ENCODE peak calls at places on chromosome 9, in eight cellular contexts. One of them, this sample, is unnamed.
A peak's percentile ranks its signal among the peaks of the same experiment; 100 is the strongest.

GRCh38 chr9:93588641-93589609 is 12.5 kb downstream of the PHF2 start:
- DNase-seq in left ventricle myocardium inferior: no peak
- DNase-seq in epithelial cell of esophagus: no peak
- DNase-seq in GM06990: no peak
- DNase-seq in A549: no peak
- DNase-seq in OCI-LY7: no peak
- DNase-seq in neuronal stem cell: no peak
- DNase-seq in prostate gland: no peak
- DNase-seq in this sample: peak; percentile 38

GRCh38 chr9:135907006-135907434 is 326 bp downstream of the CAMSAP1 start:
- DNase-seq in left ventricle myocardium inferior: peak; percentile 36
- DNase-seq in OCI-LY7: no peak
- DNase-seq in neuronal stem cell: peak; percentile 61
- DNase-seq in prostate gland: no peak
- DNase-seq in epithelial cell of esophagus: no peak
- DNase-seq in GM06990: peak; percentile 60
- DNase-seq in A549: no peak
- DNase-seq in this sample: no peak

GRCh38 chr9:135563858-135564257 is 2.3 kb downstream of the PAEP start:
- DNase-seq in neuronal stem cell: no peak
- DNase-seq in epithelial cell of esophagus: no peak
- DNase-seq in GM06990: no peak
- DNase-seq in A549: no peak
- DNase-seq in left ventricle myocardium inferior: no peak
- DNase-seq in prostate gland: no peak
- DNase-seq in OCI-LY7: no peak
- DNase-seq in this sample: no peak

GRCh38 chr9:109817146-109817845 is 37.3 kb downstream of the PALM2AKAP2 start:
- DNase-seq in prostate gland: no peak
- DNase-seq in left ventricle myocardium inferior: no peak
- DNase-seq in A549: no peak
- DNase-seq in GM06990: no peak
- DNase-seq in neuronal stem cell: no peak
- DNase-seq in epithelial cell of esophagus: peak; percentile 65
- DNase-seq in OCI-LY7: no peak
- DNase-seq in this sample: no peak

GRCh38 chr9:34179528-34180138 is 790 bp downstream of the UBAP1 start:
- DNase-seq in left ventricle myocardium inferior: no peak
- DNase-seq in A549: peak; percentile 58
- DNase-seq in neuronal stem cell: no peak
- DNase-seq in epithelial cell of esophagus: peak; percentile 61
- DNase-seq in GM06990: no peak
- DNase-seq in OCI-LY7: no peak
- DNase-seq in prostate gland: peak; percentile 7
- DNase-seq in this sample: no peak

GRCh38 chr9:135471751-135472640 is 7.6 kb upstream of the PPP1R26 start:
- DNase-seq in prostate gland: no peak
- DNase-seq in OCI-LY7: no peak
- DNase-seq in epithelial cell of esophagus: no peak
- DNase-seq in left ventricle myocardium inferior: no peak
- DNase-seq in GM06990: no peak
- DNase-seq in neuronal stem cell: peak; percentile 84
- DNase-seq in A549: no peak
- DNase-seq in this sample: no peak

GRCh38 chr9:105204416-105204815 is 40.0 kb upstream of the SLC44A1 start:
- DNase-seq in OCI-LY7: no peak
- DNase-seq in A549: no peak
- DNase-seq in neuronal stem cell: no peak
- DNase-seq in prostate gland: no peak
- DNase-seq in left ventricle myocardium inferior: no peak
- DNase-seq in GM06990: no peak
- DNase-seq in epithelial cell of esophagus: no peak
- DNase-seq in this sample: no peak

GRCh38 chr9:126376311-126376902 is 49.8 kb downstream of the MVB12B start:
- DNase-seq in OCI-LY7: no peak
- DNase-seq in A549: no peak
- DNase-seq in epithelial cell of esophagus: no peak
- DNase-seq in GM06990: no peak
- DNase-seq in prostate gland: no peak
- DNase-seq in left ventricle myocardium inferior: no peak
- DNase-seq in neuronal stem cell: peak; percentile 35
- DNase-seq in this sample: no peak

GRCh38 chr9:134346151-134346550 is 19.9 kb downstream of the RXRA start:
- DNase-seq in A549: no peak
- DNase-seq in epithelial cell of esophagus: no peak
- DNase-seq in neuronal stem cell: no peak
- DNase-seq in left ventricle myocardium inferior: no peak
- DNase-seq in prostate gland: no peak
- DNase-seq in GM06990: no peak
- DNase-seq in OCI-LY7: no peak
- DNase-seq in this sample: no peak

GRCh38 chr9:133754187-133754586 is 16.0 kb upstream of the SARDH start:
- DNase-seq in left ventricle myocardium inferior: no peak
- DNase-seq in prostate gland: no peak
- DNase-seq in GM06990: no peak
- DNase-seq in epithelial cell of esophagus: no peak
- DNase-seq in neuronal stem cell: no peak
- DNase-seq in OCI-LY7: no peak
- DNase-seq in A549: no peak
- DNase-seq in this sample: peak; percentile 31

GRCh38 chr9:109101810-109102209 is 17.9 kb downstream of the TMEM245 start:
- DNase-seq in left ventricle myocardium inferior: no peak
- DNase-seq in OCI-LY7: peak; percentile 37
- DNase-seq in A549: no peak
- DNase-seq in GM06990: peak; percentile 60
- DNase-seq in epithelial cell of esophagus: peak; percentile 94
- DNase-seq in prostate gland: peak; percentile 73
- DNase-seq in neuronal stem cell: no peak
- DNase-seq in this sample: no peak

GRCh38 chr9:115673599-115673998 is 480.0 kb upstream of the PAPPA start:
- DNase-seq in prostate gland: no peak
- DNase-seq in A549: no peak
- DNase-seq in left ventricle myocardium inferior: no peak
- DNase-seq in neuronal stem cell: no peak
- DNase-seq in OCI-LY7: no peak
- DNase-seq in GM06990: no peak
- DNase-seq in epithelial cell of esophagus: peak; percentile 30
- DNase-seq in this sample: peak; percentile 53

GRCh38 chr9:92147030-92147853 is 32.0 kb upstream of the SPTLC1 start:
- DNase-seq in OCI-LY7: no peak
- DNase-seq in epithelial cell of esophagus: peak; percentile 89
- DNase-seq in GM06990: no peak
- DNase-seq in prostate gland: no peak
- DNase-seq in A549: peak; percentile 51
- DNase-seq in left ventricle myocardium inferior: peak; percentile 43
- DNase-seq in neuronal stem cell: no peak
- DNase-seq in this sample: no peak

GRCh38 chr9:132647355-132647754 is 22.4 kb downstream of the DDX31 start:
- DNase-seq in OCI-LY7: no peak
- DNase-seq in A549: no peak
- DNase-seq in prostate gland: no peak
- DNase-seq in neuronal stem cell: no peak
- DNase-seq in left ventricle myocardium inferior: no peak
- DNase-seq in GM06990: no peak
- DNase-seq in epithelial cell of esophagus: peak; percentile 44
- DNase-seq in this sample: no peak
- H3K4me3 ChIP-seq in OCI-LY7: no peak overlapping the region
- H3K4me3 ChIP-seq in A549: no peak overlapping the region
- H3K4me3 ChIP-seq in prostate gland: no peak overlapping the region
- H3K4me3 ChIP-seq in neuronal stem cell: no peak overlapping the region
- H3K4me3 ChIP-seq in left ventricle myocardium inferior: no peak overlapping the region
- H3K4me3 ChIP-seq in GM06990: no peak overlapping the region
- H3K4me3 ChIP-seq in epithelial cell of esophagus: no peak overlapping the region
- H3K4me3 ChIP-seq in this sample: no peak overlapping the region

DNA sequence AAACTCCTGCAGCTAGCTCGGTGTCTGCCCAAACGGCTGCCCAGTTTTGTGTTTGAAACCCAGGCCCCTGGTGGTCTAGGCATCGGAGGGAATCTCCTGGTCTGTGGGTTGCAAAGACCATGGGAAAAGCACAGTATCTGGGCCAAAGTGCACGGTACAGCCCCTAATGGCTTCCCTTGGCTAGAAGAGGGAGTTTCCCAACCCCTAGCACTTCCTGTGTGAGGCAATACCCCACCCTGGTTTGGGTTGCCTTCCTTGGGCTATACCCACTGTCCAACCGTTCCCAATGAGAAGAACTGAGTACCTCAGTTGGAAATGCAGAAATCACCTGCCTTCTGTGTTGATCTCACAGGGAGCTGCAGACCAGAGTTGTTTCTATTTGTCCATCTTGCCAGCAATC is 41.8 kb downstream of the CAVIN4 start:
- DNase-seq in GM06990: no peak
- DNase-seq in left ventricle myocardium inferior: no peak
- DNase-seq in A549: no peak
- DNase-seq in epithelial cell of esophagus: no peak
- DNase-seq in prostate gland: no peak
- DNase-seq in neuronal stem cell: no peak
- DNase-seq in OCI-LY7: no peak
- DNase-seq in this sample: no peak
- H3K4me3 ChIP-seq in GM06990: no peak overlapping the region
- H3K4me3 ChIP-seq in left ventricle myocardium inferior: no peak overlapping the region
- H3K4me3 ChIP-seq in A549: no peak overlapping the region
- H3K4me3 ChIP-seq in epithelial cell of esophagus: no peak overlapping the region
- H3K4me3 ChIP-seq in prostate gland: no peak overlapping the region
- H3K4me3 ChIP-seq in neuronal stem cell: no peak overlapping the region
- H3K4me3 ChIP-seq in OCI-LY7: no peak overlapping the region
- H3K4me3 ChIP-seq in this sample: no peak overlapping the region

GRCh38 chr9:137296214-137297059 is 5.6 kb downstream of the NRARP start:
- DNase-seq in GM06990: no peak
- DNase-seq in neuronal stem cell: no peak
- DNase-seq in A549: no peak
- DNase-seq in epithelial cell of esophagus: peak; percentile 38
- DNase-seq in OCI-LY7: no peak
- DNase-seq in left ventricle myocardium inferior: peak; percentile 73
- DNase-seq in prostate gland: no peak
- DNase-seq in this sample: no peak

GRCh38 chr9:137293482-137294090 is 8.5 kb downstream of the NRARP start:
- DNase-seq in left ventricle myocardium inferior: no peak
- DNase-seq in GM06990: no peak
- DNase-seq in neuronal stem cell: no peak
- DNase-seq in prostate gland: no peak
- DNase-seq in OCI-LY7: no peak
- DNase-seq in A549: no peak
- DNase-seq in epithelial cell of esophagus: no peak
- DNase-seq in this sample: no peak

GRCh38 chr9:137295313-137296213 is 6.5 kb downstream of the NRARP start:
- DNase-seq in A549: peak; percentile 84
- DNase-seq in neuronal stem cell: peak; percentile 62
- DNase-seq in GM06990: peak; percentile 65
- DNase-seq in epithelial cell of esophagus: peak; percentile 36
- DNase-seq in OCI-LY7: peak; percentile 61
- DNase-seq in prostate gland: no peak
- DNase-seq in left ventricle myocardium inferior: no peak
- DNase-seq in this sample: no peak

GRCh38 chr9:137294091-137294683 is 7.9 kb downstream of the NRARP start:
- DNase-seq in epithelial cell of esophagus: peak; percentile 81
- DNase-seq in GM06990: no peak
- DNase-seq in neuronal stem cell: no peak
- DNase-seq in prostate gland: no peak
- DNase-seq in left ventricle myocardium inferior: no peak
- DNase-seq in OCI-LY7: peak; percentile 67
- DNase-seq in A549: peak; percentile 72
- DNase-seq in this sample: no peak

DNA sequence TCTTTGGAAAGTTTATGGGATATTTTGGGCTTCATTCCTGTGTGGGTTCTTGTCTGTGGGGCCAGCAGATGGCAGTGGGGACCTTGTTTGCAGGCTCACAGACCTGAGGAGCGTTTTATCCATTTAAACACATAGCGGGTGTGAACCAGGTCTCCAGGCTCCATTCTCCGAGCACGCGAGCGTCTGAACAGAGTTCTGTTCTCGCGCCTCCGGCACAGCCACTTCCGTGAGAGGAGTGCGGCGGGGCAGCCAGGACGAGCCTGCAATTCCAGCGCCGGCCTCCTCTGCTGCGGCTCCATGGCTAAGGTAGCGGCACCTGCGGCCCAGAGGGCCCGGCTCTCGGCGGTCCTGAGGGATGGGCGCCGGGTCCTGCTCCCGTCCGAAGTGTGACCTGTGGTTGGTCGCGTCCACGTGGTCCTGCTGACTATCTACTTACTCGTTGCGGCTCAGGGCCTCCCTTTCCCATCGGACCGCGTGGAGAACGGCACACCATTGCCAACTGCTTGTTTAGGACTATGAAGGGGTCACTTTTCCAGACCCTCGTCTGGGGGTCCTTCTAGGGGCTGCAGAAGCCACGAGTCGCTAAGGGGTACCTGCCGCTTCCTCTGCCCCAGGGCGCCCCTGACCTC is 7.3 kb downstream of the NRARP start:
- DNase-seq in GM06990: no peak
- DNase-seq in OCI-LY7: no peak
- DNase-seq in neuronal stem cell: no peak
- DNase-seq in epithelial cell of esophagus: peak; percentile 51
- DNase-seq in A549: no peak
- DNase-seq in left ventricle myocardium inferior: no peak
- DNase-seq in prostate gland: no peak
- DNase-seq in this sample: no peak
- H3K4me3 ChIP-seq in GM06990: peak overlapping the region; percentile 32
- H3K4me3 ChIP-seq in OCI-LY7: peak overlapping the region; percentile 7
- H3K4me3 ChIP-seq in neuronal stem cell: peak overlapping the region; percentile 46
- H3K4me3 ChIP-seq in epithelial cell of esophagus: no peak overlapping the region
- H3K4me3 ChIP-seq in A549: peak overlapping the region; percentile 88
- H3K4me3 ChIP-seq in left ventricle myocardium inferior: peak overlapping the region; percentile 63
- H3K4me3 ChIP-seq in prostate gland: peak overlapping the region; percentile 31
- H3K4me3 ChIP-seq in this sample: peak overlapping the region; percentile 44

DNA sequence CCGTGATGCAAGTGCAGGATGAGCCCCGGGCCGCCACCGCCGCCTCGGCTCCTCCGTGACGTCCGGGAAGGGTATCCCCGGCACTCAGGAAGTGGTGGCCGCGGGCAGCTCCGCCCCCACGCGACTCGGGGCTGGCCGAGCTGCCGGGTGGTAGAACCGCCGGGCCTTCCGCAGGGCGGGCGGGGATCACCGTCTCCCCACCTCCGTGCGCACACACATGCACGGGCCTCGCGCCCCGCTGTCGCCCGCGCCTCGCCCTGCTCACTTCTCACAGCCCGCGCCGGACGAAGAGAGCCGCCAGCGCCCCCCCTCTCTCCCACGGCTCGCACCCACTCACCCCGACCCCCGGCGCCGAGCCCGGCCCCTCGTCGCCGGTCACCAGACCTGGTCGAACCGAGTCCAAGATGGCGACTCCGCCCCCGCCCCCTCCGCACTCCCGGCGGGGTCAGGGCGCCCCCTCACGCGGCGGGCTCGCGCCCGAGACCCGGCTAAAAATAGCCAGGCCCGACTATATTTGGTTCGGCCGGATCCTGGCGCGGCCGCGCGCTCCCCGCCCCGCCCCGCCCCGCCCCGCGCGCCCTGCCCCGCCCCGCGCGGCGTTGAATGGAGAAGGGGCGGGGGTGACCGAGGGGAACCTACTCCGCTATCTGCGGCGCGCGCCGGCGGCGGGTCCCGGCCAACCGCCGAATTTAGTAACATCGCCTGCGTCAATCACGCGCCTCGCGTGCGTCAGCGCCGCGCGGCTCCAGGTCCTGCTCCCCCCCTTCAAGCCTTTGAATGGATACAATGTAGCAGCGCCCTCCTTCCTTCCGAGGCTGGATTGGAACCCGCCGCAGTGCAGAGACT is 2.0 kb upstream of the NR4A3 start:
- DNase-seq in OCI-LY7: peak; percentile 95
- DNase-seq in epithelial cell of esophagus: peak; percentile 89
- DNase-seq in neuronal stem cell: peak; percentile 94
- DNase-seq in left ventricle myocardium inferior: peak; percentile 94
- DNase-seq in prostate gland: peak; percentile 85
- DNase-seq in GM06990: peak; percentile 97
- DNase-seq in A549: peak; percentile 78
- DNase-seq in this sample: peak; percentile 94
- H3K4me3 ChIP-seq in OCI-LY7: peak overlapping the region; percentile 73
- H3K4me3 ChIP-seq in epithelial cell of esophagus: peak overlapping the region; percentile 69
- H3K4me3 ChIP-seq in neuronal stem cell: peak overlapping the region; percentile 81
- H3K4me3 ChIP-seq in left ventricle myocardium inferior: peak overlapping the region; percentile 84
- H3K4me3 ChIP-seq in prostate gland: peak overlapping the region; percentile 77
- H3K4me3 ChIP-seq in GM06990: peak overlapping the region; percentile 86
- H3K4me3 ChIP-seq in A549: peak overlapping the region; percentile 67
- H3K4me3 ChIP-seq in this sample: peak overlapping the region; percentile 87

This sample was measured in tibial artery.